ENCODE peak calls at places on chromosomes 6 and 20, in five cellular contexts. Y is HFFc6, X is A549, A is GM13977, W is astrocyte of the cerebellum. Q is an unnamed sample.

GRCh38 chr6:41921712-41921998 is 356 bp downstream of the BYSL start:
- DNase-seq in Y (no peak), X (no peak), W (no peak), A (no peak), Q (no peak)

GRCh38 chr6:75170666-75171065 is 35.2 kb downstream of the COL12A1 start:
- DNase-seq in X (no peak), W (no peak), A (no peak), Y (no peak), Q (no peak)

GRCh38 chr6:3022765-3023662 is 23.3 kb downstream of the NQO2 start:
- DNase-seq in W (no peak), A (no peak), Y (no peak), X (peak; percentile 16), Q (no peak)

GRCh38 chr6:48641544-48641943 is 530.5 kb upstream of the PTCHD4 start:
- DNase-seq in X (no peak), A (no peak), Y (peak; percentile 74), W (peak; percentile 18), Q (no peak)

GRCh38 chr6:150639823-150640331 is 40.2 kb downstream of the PLEKHG1 start:
- DNase-seq in X (no peak), A (no peak), W (no peak), Y (no peak), Q (no peak)

GRCh38 chr6:7910298-7910653 is 312 bp downstream of the TXNDC5 start:
- DNase-seq in X (no peak), W (no peak), Y (no peak), A (no peak), Q (peak; percentile 38)

GRCh38 chr6:30767158-30767943 is 23.0 kb upstream of the IER3 start:
- DNase-seq in W (no peak), Y (no peak), X (no peak), A (peak; percentile 69), Q (no peak)

GRCh38 chr6:100161782-100162181 is 167.8 kb upstream of the MCHR2 start:
- DNase-seq in X (no peak), Y (no peak), W (no peak), A (no peak), Q (no peak)

GRCh38 chr6:133130863-133131262 is 110.3 kb upstream of the EYA4 start:
- DNase-seq in Y (no peak), A (no peak), X (peak; percentile 65), W (peak; percentile 34), Q (no peak)

GRCh38 chr6:157246771-157247484 is 76.4 kb downstream of the TMEM242 start:
- DNase-seq in X (no peak), A (no peak), Y (no peak), W (no peak), Q (no peak)

GRCh38 chr6:112936476-112936875 is 589.3 kb downstream of the RFPL4B start:
- DNase-seq in W (no peak), Y (no peak), X (no peak), A (no peak), Q (no peak)

GRCh38 chr6:87472525-87473418 is at the start of gene SLC35A1:
- DNase-seq in X (peak; percentile 84), A (peak; percentile 90), Y (peak; percentile 71), W (peak; percentile 39), Q (peak; percentile 85)

GRCh38 chr6:148635070-148635743 is 111.6 kb upstream of the UST start:
- DNase-seq in W (no peak), A (no peak), X (no peak), Y (no peak), Q (no peak)

DNA sequence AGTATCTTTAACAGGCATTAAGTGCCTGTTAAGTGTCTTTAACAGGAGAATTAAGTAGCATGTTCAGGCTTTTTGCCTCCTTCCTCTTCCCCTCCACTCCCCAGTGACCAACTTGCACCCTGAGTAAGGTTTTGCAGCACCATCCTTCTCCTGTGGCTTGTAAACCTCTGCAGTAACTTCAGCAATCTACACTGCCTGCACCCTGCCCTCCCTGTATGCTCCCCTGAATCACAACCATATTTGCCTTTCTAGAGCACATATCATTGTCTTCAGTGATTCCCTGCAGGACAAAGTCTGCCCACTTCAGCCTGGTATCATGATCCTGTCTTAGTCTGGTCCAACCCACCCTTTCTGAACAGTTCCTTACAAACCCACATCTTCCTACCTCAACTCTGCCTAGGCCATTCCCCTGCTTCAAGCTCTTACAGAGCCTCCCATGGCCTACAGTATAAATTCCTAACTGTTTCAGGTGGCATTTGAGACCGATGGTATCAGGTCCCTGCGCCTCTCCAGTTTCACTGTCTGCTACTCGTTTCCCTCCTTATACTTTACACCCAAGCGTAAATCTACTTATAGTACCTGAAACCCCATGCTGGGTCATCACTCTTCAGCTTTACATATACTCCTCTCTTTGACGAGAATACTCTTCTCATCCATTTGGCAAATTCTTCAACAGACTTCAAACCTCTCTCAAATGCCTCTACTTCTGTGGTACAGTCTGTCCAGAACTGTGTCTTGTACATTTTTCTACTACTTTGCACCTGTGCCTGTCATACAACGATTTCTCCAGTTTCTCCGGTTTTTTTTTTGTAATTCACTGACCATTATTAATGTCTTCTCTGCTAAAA is 69.8 kb downstream of the ZHX3 start:
- DNase-seq in A (no peak), W (no peak), Y (no peak), X (no peak), Q (no peak)
- TF ChIP-seq CTCF in A (no peak), W (no peak), Y (no peak), X (no peak), Q (no peak)

DNA sequence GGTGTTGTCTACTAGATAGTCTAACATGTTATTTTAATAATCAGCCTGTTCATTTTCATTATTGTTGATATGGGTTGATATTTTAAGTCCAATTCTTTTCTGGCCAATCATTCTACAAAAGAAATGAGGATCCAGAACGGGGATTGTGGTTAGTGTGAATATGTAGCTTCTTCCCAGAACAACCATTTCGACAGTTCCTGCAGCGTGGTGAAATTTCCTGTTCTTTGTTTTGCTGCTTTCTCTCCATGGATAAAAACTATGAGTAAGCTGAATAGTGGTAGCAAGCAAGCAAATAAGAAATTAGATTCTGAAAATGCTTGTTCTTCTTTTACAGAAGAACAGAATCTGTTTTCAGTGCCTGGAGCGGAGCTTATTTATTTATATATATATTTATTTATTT is 65.5 kb upstream of the F13A1 start:
- DNase-seq in A (no peak), Y (no peak), W (no peak), X (no peak), Q (no peak)
- TF ChIP-seq CTCF in A (no peak), Y (no peak), W (no peak), X (no peak), Q (no peak)

GRCh38 chr20:2713285-2713684 is 20.7 kb downstream of the EBF4 start:
- DNase-seq in A (no peak), X (peak; percentile 43), W (no peak), Y (no peak), Q (no peak)
- TF ChIP-seq CTCF in A (peak; percentile 41), X (peak; percentile 60), W (peak; percentile 6), Y (peak; percentile 59), Q (no peak)

DNA sequence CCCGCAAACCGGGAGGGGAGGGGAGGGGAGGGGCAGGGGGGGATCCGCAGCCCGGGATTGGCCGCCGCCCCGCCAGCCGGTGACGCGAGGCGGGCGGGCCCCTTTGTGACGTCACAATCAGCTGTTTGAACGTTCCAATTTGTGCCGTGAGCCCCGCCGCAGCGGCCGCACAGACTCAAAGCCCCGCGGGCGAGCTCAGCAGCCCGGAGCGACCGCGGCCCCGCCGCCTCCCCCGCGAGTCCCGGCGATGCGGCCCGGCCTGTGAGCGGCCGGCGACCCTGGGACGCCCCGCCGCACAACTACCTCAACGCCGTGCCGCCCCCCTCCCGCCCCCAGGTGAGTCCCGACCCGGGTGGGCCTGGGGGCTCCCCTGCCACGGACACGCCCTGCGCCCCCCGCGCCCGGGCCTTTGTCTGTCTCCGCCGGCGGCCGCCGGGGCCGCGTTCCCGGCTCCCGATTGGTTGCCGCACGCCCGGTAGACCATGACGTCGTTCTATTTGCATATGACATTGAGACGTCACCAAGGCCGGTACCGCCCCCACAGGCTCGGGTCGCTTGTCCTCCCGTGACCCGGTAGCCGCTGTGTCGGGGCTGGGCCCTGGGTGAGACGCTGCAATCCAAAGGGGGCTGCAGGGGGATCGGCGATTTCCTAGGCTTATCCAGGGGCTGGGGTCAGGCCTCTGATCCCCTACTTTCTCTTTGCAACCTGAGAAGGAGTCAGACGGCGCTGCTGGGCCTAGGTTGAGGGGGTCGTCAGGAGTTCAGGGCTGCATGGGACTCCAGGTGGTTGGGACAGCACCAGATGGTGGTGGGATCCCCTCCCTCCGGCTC is at the start of gene TP53INP2:
- DNase-seq in Y (peak; percentile 75), X (peak; percentile 89), W (peak; percentile 74), A (peak; percentile 90), Q (peak; percentile 95)
- TF ChIP-seq CTCF in Y (no peak), X (no peak), W (no peak), A (no peak), Q (no peak)

GRCh38 chr6:13357551-13358075 is 29.3 kb upstream of the TBC1D7 start:
- DNase-seq in X (no peak), A (no peak), W (peak; percentile 73), Y (no peak), Q (no peak)
- TF ChIP-seq CTCF in X (no peak), A (no peak), W (peak; percentile 46), Y (no peak), Q (no peak)

DNA sequence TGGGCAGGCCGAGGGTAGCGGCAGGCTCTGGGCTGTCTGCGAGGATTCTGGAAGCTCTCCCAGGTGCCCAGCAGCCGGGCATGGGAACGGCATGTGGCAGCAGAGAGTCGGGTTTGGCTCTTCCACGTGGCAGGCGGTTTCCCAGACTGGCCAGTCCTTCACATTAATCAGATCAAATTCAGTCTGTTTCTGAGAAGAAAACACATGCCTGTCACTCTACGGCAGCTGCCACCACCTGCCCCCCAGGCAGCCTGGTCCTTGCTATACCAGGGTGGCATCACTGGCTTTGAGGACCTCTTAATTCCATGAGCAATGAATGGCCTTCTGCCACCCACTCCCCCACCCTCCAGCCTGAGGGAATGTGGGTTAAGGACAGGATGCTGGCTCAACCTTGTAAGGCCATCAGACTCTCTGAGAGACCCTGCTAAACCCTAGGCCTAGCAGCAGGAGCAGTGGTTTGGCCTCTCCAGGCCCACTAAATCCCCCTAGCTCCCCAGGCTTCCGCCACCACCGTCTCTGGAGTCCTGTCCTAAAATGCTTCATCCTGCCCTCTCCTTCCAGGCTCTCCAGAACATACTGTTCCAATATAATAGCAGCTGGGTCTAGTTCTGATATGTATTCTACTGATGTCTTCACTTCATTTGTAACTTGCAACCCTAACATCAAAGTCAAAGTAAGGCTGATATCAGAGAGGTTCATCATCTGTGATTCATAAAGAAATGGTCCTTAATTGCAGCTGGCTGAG is 47.8 kb downstream of the PLCG1 start:
- DNase-seq in A (no peak), Y (no peak), X (no peak), W (no peak), Q (no peak)
- TF ChIP-seq CTCF in A (no peak), Y (no peak), X (no peak), W (no peak), Q (no peak)